ENCODE peak calls at places on chromosomes 3 and 15, in seven cellular contexts. Z, F, Q, B, M, K and G are unnamed samples. For H3K4me1, the result is how much of the 10 kb centered on the place peaks cover.

GRCh38 chr15:95196176-95196915 is 965.0 kb downstream of the MCTP2 start:
- DNase-seq in F (no peak), K (no peak), B (peak), M (no peak), Z (no peak), Q (no peak), G (no peak)

GRCh38 chr15:39486546-39487081 is 94.3 kb upstream of the THBS1 start:
- DNase-seq in Q (no peak), Z (no peak), B (no peak), F (no peak), M (no peak), K (no peak), G (no peak)

GRCh38 chr15:88745696-88746095 is 57.5 kb upstream of the ACAN start:
- DNase-seq in M (no peak), Q (peak), Z (no peak), F (no peak), B (no peak), K (no peak), G (no peak)

GRCh38 chr3:33277193-33277882 is at the start of gene FBXL2:
- DNase-seq in B (peak), K (peak), F (no peak), M (peak), Z (no peak), Q (peak), G (no peak)

GRCh38 chr3:14587733-14588360 is 47.7 kb upstream of the GRIP2 start:
- DNase-seq in Z (no peak), B (peak), K (no peak), F (no peak), Q (peak), M (no peak), G (no peak)

GRCh38 chr15:42133892-42134502 is 22.4 kb downstream of the PLA2G4F start:
- DNase-seq in B (peak), M (peak), F (no peak), K (peak), Z (peak), Q (peak), G (no peak)

GRCh38 chr15:31814082-31814481 is 216.2 kb upstream of the CHRNA7 start:
- DNase-seq in K (no peak), Z (no peak), F (no peak), B (no peak), M (no peak), Q (no peak), G (no peak)

GRCh38 chr3:71226565-71227281 is 356.8 kb downstream of the FOXP1 start:
- DNase-seq in Z (peak), M (no peak), K (no peak), F (peak), B (peak), Q (no peak), G (peak)

GRCh38 chr3:43238801-43239200 is 47.5 kb upstream of the SNRK start:
- DNase-seq in B (no peak), M (no peak), Z (no peak), Q (no peak), K (no peak), F (no peak), G (no peak)

GRCh38 chr3:137121704-137122314 is 164.0 kb downstream of the IL20RB start:
- DNase-seq in Q (peak), M (no peak), Z (no peak), K (peak), B (peak), F (no peak), G (no peak)

GRCh38 chr3:186613637-186614265 is 891 bp downstream of the AHSG start:
- DNase-seq in M (no peak), K (no peak), Z (no peak), B (no peak), Q (no peak), F (no peak), G (no peak)

GRCh38 chr15:57921371-57921770 is 144.1 kb downstream of the ALDH1A2 start:
- DNase-seq in B (no peak), Q (peak), F (no peak), M (no peak), K (no peak), Z (no peak), G (no peak)

GRCh38 chr3:127069814-127070440 is 87.0 kb downstream of the PLXNA1 start:
- DNase-seq in F (no peak), K (no peak), B (no peak), Z (no peak), M (peak), Q (peak), G (no peak)

GRCh38 chr3:121718205-121718846 is 31.2 kb downstream of the GOLGB1 start:
- DNase-seq in F (peak), Q (no peak), Z (peak), B (no peak), M (no peak), K (no peak), G (peak)

GRCh38 chr3:61822588-61822987 is 261.2 kb downstream of the PTPRG start:
- DNase-seq in B (no peak), F (no peak), Z (no peak), K (no peak), Q (no peak), M (no peak), G (no peak)

GRCh38 chr15:58585668-58586461 is 154.1 kb downstream of the LIPC start:
- DNase-seq in K (no peak), B (peak), F (no peak), Z (no peak), Q (no peak), M (no peak), G (no peak)

GRCh38 chr3:58051196-58051595 is 43.0 kb downstream of the FLNB start:
- DNase-seq in Z (no peak), F (no peak), M (peak), K (no peak), Q (peak), B (no peak), G (no peak)

GRCh38 chr15:68307131-68307928 is 29.8 kb downstream of the FEM1B start:
- DNase-seq in Q (no peak), Z (no peak), K (no peak), F (no peak), B (no peak), M (no peak), G (no peak)

GRCh38 chr15:81106560-81106959 is 27.5 kb upstream of the CFAP161 start:
- DNase-seq in Z (peak), F (peak), M (no peak), K (peak), B (peak), Q (peak), G (peak)

GRCh38 chr3:128584412-128585020 is 66.1 kb downstream of the RPN1 start:
- DNase-seq in K (peak), M (peak), B (peak), F (no peak), Q (peak), Z (no peak), G (peak)

GRCh38 chr15:99410477-99410876 is 155.3 kb upstream of the MEF2A start:
- DNase-seq in Q (no peak), F (no peak), Z (no peak), M (peak), K (no peak), B (no peak), G (no peak)

GRCh38 chr3:159169828-159170227 is 368.0 kb downstream of the MFSD1 start:
- DNase-seq in K (no peak), Z (no peak), Q (peak), F (no peak), M (no peak), B (no peak), G (no peak)

GRCh38 chr3:16406579-16406978 is 106.9 kb downstream of the RFTN1 start:
- DNase-seq in Q (no peak), K (no peak), M (no peak), F (no peak), Z (no peak), B (no peak), G (no peak)

GRCh38 chr3:104437131-104437750 is 929.5 kb upstream of the ALCAM start:
- DNase-seq in B (no peak), Z (no peak), K (no peak), F (no peak), Q (peak), M (no peak), G (no peak)

GRCh38 chr3:45760878-45761711 is 35.2 kb downstream of the SLC6A20 start:
- DNase-seq in M (no peak), B (peak), K (peak), Q (peak), F (peak), Z (peak), G (peak)

GRCh38 chr3:147419062-147419701 is 10.0 kb downstream of the ZIC1 start:
- DNase-seq in F (no peak), M (no peak), Q (no peak), B (peak), K (peak), Z (no peak), G (no peak)

GRCh38 chr3:51687472-51688205 is 16.6 kb downstream of the TEX264 start:
- DNase-seq in M (no peak), Z (no peak), Q (no peak), B (no peak), K (no peak), F (no peak), G (no peak)

GRCh38 chr15:62112616-62113593 is 46.1 kb downstream of the C2CD4A start:
- DNase-seq in F (no peak), K (no peak), Q (peak), Z (no peak), B (peak), M (no peak), G (no peak)

GRCh38 chr3:129278970-129279906 is 568 bp downstream of the HMCES start:
- DNase-seq in K (peak), Z (peak), M (peak), B (peak), Q (peak), F (peak), G (peak)

GRCh38 chr3:142987080-142987700 is 14.2 kb upstream of the U2SURP start:
- DNase-seq in Z (peak), Q (peak), K (peak), B (peak), F (peak), M (no peak), G (peak)

GRCh38 chr3:25468866-25469319 is 40.8 kb downstream of the RARB start:
- DNase-seq in K (peak), Z (no peak), M (no peak), Q (no peak), F (no peak), B (no peak), G (no peak)

GRCh38 chr3:64291345-64291744 is 66.1 kb upstream of the PRICKLE2 start:
- DNase-seq in F (no peak), M (no peak), K (no peak), B (no peak), Q (peak), Z (no peak), G (no peak)

GRCh38 chr3:194133661-194134230 is 2.2 kb upstream of the HES1 start:
- DNase-seq in M (peak), F (no peak), Z (no peak), B (peak), K (no peak), Q (peak), G (no peak)

GRCh38 chr3:127674099-127674792 is 1.5 kb downstream of the ABTB1 start:
- DNase-seq in K (no peak), B (no peak), Q (no peak), F (no peak), M (peak), Z (no peak), G (no peak)

GRCh38 chr15:70094690-70095311 is 2.9 kb downstream of the TLE3 start:
- DNase-seq in M (no peak), B (peak), Z (peak), Q (no peak), F (no peak), K (no peak), G (peak)

GRCh38 chr3:4394048-4394447 is 73.0 kb downstream of the SUMF1 start:
- DNase-seq in F (no peak), M (no peak), B (no peak), Q (no peak), K (no peak), Z (peak), G (no peak)

GRCh38 chr3:47473391-47473790 is 2.4 kb downstream of the SCAP start:
- DNase-seq in Z (no peak), M (no peak), F (no peak), Q (peak), K (no peak), B (no peak), G (no peak)
- H3K4me1 ChIP-seq in Z (under half), M (under half), F (under half), Q (under half), K (under half), B (under half), G (under half)

GRCh38 chr15:75348034-75348562 is 1.3 kb downstream of the NEIL1 start:
- DNase-seq in Z (no peak), K (peak), M (peak), B (no peak), Q (no peak), F (no peak), G (no peak)

GRCh38 chr15:75352186-75352585 is 5.3 kb downstream of the NEIL1 start:
- DNase-seq in Q (no peak), M (no peak), K (no peak), Z (no peak), F (no peak), B (no peak), G (no peak)

GRCh38 chr15:75348563-75349350 is 1.9 kb downstream of the NEIL1 start:
- DNase-seq in B (no peak), K (peak), Z (no peak), Q (no peak), F (no peak), M (peak), G (peak)

GRCh38 chr15:75350601-75351331 is 3.9 kb downstream of the NEIL1 start:
- DNase-seq in Q (no peak), Z (no peak), F (no peak), B (no peak), K (no peak), M (no peak), G (no peak)

DNA sequence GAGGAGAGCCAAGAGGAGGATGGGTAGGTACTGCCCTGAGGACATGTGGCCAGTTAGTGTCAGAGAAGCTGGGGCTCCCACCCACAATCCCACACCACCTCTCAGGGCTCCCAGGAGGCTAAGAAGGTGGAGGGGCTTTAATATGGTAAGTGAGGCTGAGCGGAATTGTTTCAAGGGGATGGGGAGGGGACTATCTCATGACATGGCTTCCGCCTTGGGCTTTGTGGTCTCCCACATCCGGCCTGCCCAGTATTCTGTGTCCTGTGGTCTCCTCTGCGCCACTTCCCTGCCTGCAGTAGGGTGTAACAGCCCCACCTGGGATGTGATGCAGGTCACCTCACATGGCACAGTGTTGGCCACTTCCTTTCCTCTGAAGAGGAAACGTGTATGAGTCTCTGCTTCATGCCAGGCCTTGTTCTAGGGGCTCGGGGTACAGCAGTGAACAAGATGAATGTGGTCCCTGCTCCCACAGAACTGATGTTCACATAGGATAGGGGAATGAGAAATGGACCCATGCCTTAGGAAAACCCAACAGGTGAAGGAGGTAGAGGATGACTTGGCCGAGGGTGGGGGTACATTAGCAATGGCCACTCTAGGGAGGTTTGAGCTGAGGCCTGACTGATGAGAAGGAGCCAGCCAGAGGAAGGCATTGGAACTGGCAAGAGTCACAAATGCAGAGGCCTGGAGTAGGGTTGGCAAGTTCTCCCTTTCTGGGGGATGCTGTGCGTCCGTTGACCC is 3.2 kb downstream of the NEIL1 start:
- DNase-seq in K (no peak), B (no peak), F (peak), Z (peak), Q (no peak), M (peak), G (peak)
- H3K4me1 ChIP-seq in K (under half), B (under half), F (under half), Z (under half), Q (under half), M (under half), G (under half)

GRCh38 chr15:65069179-65069578 is 1.4 kb upstream of the RASL12 start:
- DNase-seq in K (no peak), F (no peak), Z (no peak), B (no peak), M (no peak), Q (no peak), G (no peak)

GRCh38 chr15:65069779-65070546 is 2.2 kb upstream of the RASL12 start:
- DNase-seq in M (no peak), F (no peak), Z (no peak), K (no peak), B (no peak), Q (no peak), G (no peak)

GRCh38 chr15:65067645-65068416 is at the start of gene RASL12:
- DNase-seq in F (no peak), M (peak), Q (no peak), B (no peak), K (peak), Z (no peak), G (no peak)

GRCh38 chr15:65067334-65067644 is 502 bp downstream of the RASL12 start:
- DNase-seq in Z (no peak), F (no peak), K (no peak), B (no peak), M (no peak), Q (no peak), G (no peak)

DNA sequence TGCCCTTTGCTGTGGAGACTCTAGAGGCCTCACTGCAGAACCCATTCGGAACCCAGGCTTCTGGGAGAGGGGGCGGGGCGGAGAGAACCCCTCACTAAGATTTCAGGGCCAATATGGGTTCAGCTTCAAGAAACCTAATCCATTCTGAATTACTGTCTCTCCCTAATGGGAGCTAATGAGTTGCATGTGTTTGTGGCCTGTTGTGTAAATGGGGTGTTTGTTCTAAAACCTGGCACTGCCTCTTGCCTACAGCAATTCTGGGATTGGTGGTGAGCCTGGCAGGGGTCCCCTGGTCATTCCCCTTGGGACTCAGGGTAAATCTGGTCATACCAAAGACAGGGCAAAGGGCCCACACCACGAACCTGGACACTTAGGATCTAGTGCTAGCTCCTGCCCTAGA is 645 bp upstream of the RASL12 start:
- DNase-seq in Z (no peak), M (no peak), Q (no peak), F (no peak), B (no peak), K (no peak), G (no peak)
- H3K4me1 ChIP-seq in Z (under half), M (under half), Q (under half), F (under half), B (under half), K (under half), G (under half)

DNA sequence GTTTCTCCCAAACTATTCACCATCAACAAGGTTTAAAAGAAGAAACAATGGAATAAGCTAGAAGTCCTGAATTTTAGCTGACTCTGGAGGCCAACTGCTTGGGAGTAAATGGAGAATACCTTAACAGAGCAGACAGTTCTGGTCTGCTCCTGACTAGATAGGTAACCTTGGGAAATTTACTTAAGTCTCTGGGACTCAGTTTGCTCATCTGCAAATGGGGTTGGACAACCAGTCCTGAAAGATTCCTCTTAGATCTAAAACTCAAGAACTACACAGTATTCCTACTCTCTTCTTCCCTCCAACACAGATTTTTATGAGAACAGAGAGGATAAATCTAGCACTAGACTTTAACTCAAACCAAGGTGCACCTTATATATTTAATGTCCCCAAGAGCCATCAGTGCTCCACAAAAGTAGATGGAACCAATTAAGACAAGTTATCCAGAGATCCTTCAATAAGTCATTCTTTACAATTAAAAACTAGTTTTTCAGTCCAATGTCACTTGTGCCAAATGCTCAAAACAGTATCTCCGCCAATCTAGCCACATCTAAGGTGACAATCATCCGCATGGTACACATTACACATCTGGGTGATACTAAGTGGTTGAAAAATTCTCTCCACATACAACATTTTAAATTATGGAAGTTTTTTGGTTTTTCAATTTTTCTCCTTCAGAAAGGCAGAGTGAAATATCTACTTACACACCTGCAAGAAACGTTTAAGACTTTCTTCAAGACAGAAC is 1.5 kb downstream of the RHOA start:
- DNase-seq in F (no peak), K (no peak), Q (no peak), Z (peak), M (no peak), B (no peak), G (peak)
- H3K4me1 ChIP-seq in F (half or more), K (under half), Q (under half), Z (half or more), M (half or more), B (under half), G (half or more)